ENCODE peak calls at places on chromosomes 3 and 15, in seven cellular contexts. N is midbrain; H is EL; J is left cardiac atrium; X is stimulated activated CD4-positive, alpha-beta T cell treated with anti-CD3 and anti-CD28 coated beads, Interleukin-4, amount 100 ng/mL, for 4 hours; E is CMK; A is AG04449. C is an unnamed sample.

GRCh38 chr3:52784021-52784621 is 6.7 kb downstream of the ITIH1 start:
- DNase-seq in A (no peak), N (no peak), X (no peak), E (no peak), J (peak), H (no peak), C (no peak)

GRCh38 chr3:46168583-46168982 is 39.5 kb downstream of the CCR1 start:
- DNase-seq in H (peak), J (no peak), X (no peak), E (no peak), N (no peak), A (peak), C (no peak)

GRCh38 chr15:62306851-62307504 is 141.9 kb upstream of the C2CD4B start:
- DNase-seq in A (peak), J (peak), N (peak), E (peak), H (peak), X (peak), C (peak)

GRCh38 chr3:182596673-182597410 is 196.5 kb upstream of the ATP11B start:
- DNase-seq in A (no peak), E (no peak), X (no peak), N (no peak), J (no peak), H (no peak), C (no peak)

GRCh38 chr15:89630974-89631901 is 24.0 kb downstream of the KIF7 start:
- DNase-seq in H (no peak), A (no peak), X (no peak), E (no peak), N (no peak), J (no peak), C (no peak)

GRCh38 chr3:128784843-128785242 is 58.9 kb downstream of the RAB7A start:
- DNase-seq in X (no peak), H (no peak), A (no peak), N (no peak), J (no peak), E (no peak), C (no peak)

GRCh38 chr3:139757448-139758030 is 79.8 kb upstream of the NMNAT3 start:
- DNase-seq in E (no peak), X (no peak), H (no peak), J (no peak), N (no peak), A (no peak), C (no peak)

GRCh38 chr3:129656659-129657247 is 50.3 kb upstream of the PLXND1 start:
- DNase-seq in A (no peak), H (no peak), X (no peak), N (no peak), J (no peak), E (no peak), C (no peak)